ENCODE peak calls at places on chromosomes 12 and 14, in nine cellular contexts. W is posterior cingulate gyrus, Z is heart left ventricle, O is activated gamma-delta T cell treated with Interleukin-2 at 50 U/mL for 16 hours, T is PC-9, J is AG09319, A is B cell, R is NCI-H345, H is frontal cortex. F is an unnamed sample.

GRCh38 chr12:85794551-85794950 is 41.7 kb downstream of the RASSF9 start:
- DNase-seq in R (no peak), O (no peak), T (no peak), J (no peak), Z (no peak), H (no peak), W (no peak), A (no peak), F (no peak)

GRCh38 chr14:92513204-92513965 is at the start of gene RIN3:
- DNase-seq in T (no peak), Z (peak; percentile 77), J (no peak), W (no peak), R (no peak), H (peak; percentile 54), A (peak; percentile 64), O (no peak), F (no peak)

GRCh38 chr14:61598980-61599379 is 96.3 kb upstream of the HIF1A start:
- DNase-seq in O (no peak), A (peak; percentile 11), W (no peak), Z (no peak), H (no peak), R (no peak), T (no peak), J (no peak), F (peak; percentile 57)

GRCh38 chr14:88232783-88233182 is 90.3 kb downstream of the KCNK10 start:
- DNase-seq in W (no peak), H (no peak), O (no peak), J (no peak), R (no peak), T (no peak), Z (no peak), A (no peak), F (no peak)

GRCh38 chr12:66131067-66131688 is 628 bp upstream of the LLPH start:
- DNase-seq in Z (no peak), R (peak; percentile 7), T (no peak), J (no peak), A (no peak), H (no peak), O (no peak), W (no peak), F (no peak)

GRCh38 chr12:130994821-130995375 is 41.2 kb downstream of the ADGRD1 start:
- DNase-seq in R (no peak), A (no peak), O (no peak), H (no peak), W (no peak), Z (no peak), J (no peak), T (no peak), F (no peak)

GRCh38 chr14:95635051-95635450 is 51.2 kb upstream of the TCL1B start:
- DNase-seq in T (no peak), O (no peak), R (no peak), H (no peak), A (no peak), J (no peak), Z (no peak), W (no peak), F (no peak)

GRCh38 chr12:46839964-46840363 is 14.2 kb upstream of the SLC38A4 start:
- DNase-seq in J (no peak), O (no peak), A (no peak), R (no peak), Z (no peak), H (no peak), T (no peak), W (no peak), F (no peak)